ENCODE peak calls at places on chromosomes 4 and X, in eight cellular contexts. J, V, K, C, F, O, U and D are unnamed samples.

GRCh38 chrX:66815227-66815626 is 176.3 kb upstream of the EDA2R start:
- DNase-seq in O (no peak), C (no peak), F (no peak), U (no peak), J (no peak), K (no peak), V (no peak), D (no peak)

GRCh38 chr4:156475322-156475721 is 496.3 kb downstream of the PDGFC start:
- DNase-seq in C (no peak), F (no peak), O (peak; percentile 20), J (no peak), U (peak; percentile 21), K (peak; percentile 67), V (peak; percentile 49), D (no peak)

GRCh38 chr4:102665527-102665926 is 95.2 kb downstream of the MANBA start:
- DNase-seq in C (no peak), K (no peak), F (no peak), O (peak; percentile 47), J (no peak), U (no peak), V (no peak), D (no peak)

GRCh38 chr4:168059251-168059650 is 33.1 kb upstream of the ANXA10 start:
- DNase-seq in U (no peak), J (no peak), O (no peak), F (peak; percentile 33), V (no peak), C (no peak), K (no peak), D (no peak)

GRCh38 chr4:95293014-95293413 is 255.8 kb downstream of the UNC5C start:
- DNase-seq in K (no peak), F (no peak), J (no peak), V (no peak), C (no peak), O (no peak), U (no peak), D (no peak)

GRCh38 chr4:59848457-59848856 is 1351.7 kb upstream of the ADGRL3 start:
- DNase-seq in F (no peak), C (no peak), O (no peak), V (no peak), J (no peak), K (no peak), U (no peak), D (no peak)

GRCh38 chr4:67549123-67549522 is 3.8 kb upstream of the CENPC start:
- DNase-seq in V (no peak), K (peak; percentile 2), O (peak; percentile 47), F (no peak), C (no peak), U (peak; percentile 67), J (no peak), D (no peak)

GRCh38 chr4:26127851-26128337 is 192.9 kb upstream of the RBPJ start:
- DNase-seq in U (no peak), F (no peak), C (no peak), K (no peak), V (no peak), J (no peak), O (no peak), D (no peak)

GRCh38 chrX:109732319-109732779 is 708 bp downstream of the ACSL4 start:
- DNase-seq in F (no peak), V (peak; percentile 23), K (peak; percentile 13), U (peak; percentile 33), O (peak; percentile 18), J (no peak), C (peak; percentile 43), D (no peak)

GRCh38 chr4:15001825-15002658 is at the start of gene CPEB2:
- DNase-seq in K (peak; percentile 78), V (peak; percentile 97), O (peak; percentile 80), J (peak; percentile 82), C (peak; percentile 92), U (peak; percentile 98), F (peak; percentile 92), D (no peak)

GRCh38 chrX:119753639-119754257 is 4.6 kb upstream of the SOWAHD start:
- DNase-seq in C (peak; percentile 75), K (no peak), V (peak; percentile 59), O (peak; percentile 23), U (peak; percentile 77), F (no peak), J (no peak), D (peak; percentile 28)

GRCh38 chrX:98296129-98296528 is 1412.4 kb downstream of the RPA4 start:
- DNase-seq in U (no peak), V (no peak), F (no peak), K (no peak), O (no peak), J (no peak), C (no peak), D (no peak)

GRCh38 chr4:173420324-173420752 is 21.4 kb upstream of the SCRG1 start:
- DNase-seq in C (no peak), K (peak; percentile 24), F (no peak), U (peak; percentile 21), J (no peak), O (peak; percentile 57), V (peak; percentile 13), D (no peak)

GRCh38 chrX:38856670-38857069 is 55.4 kb downstream of the MID1IP1 start:
- DNase-seq in V (no peak), J (no peak), O (no peak), F (no peak), C (no peak), U (no peak), K (no peak), D (no peak)

GRCh38 chr4:20391224-20391623 is 139.5 kb downstream of the SLIT2 start:
- DNase-seq in V (no peak), U (no peak), J (no peak), O (peak; percentile 64), C (no peak), K (no peak), F (no peak), D (no peak)

GRCh38 chrX:54246866-54247265 is 63.8 kb upstream of the FAM120C start:
- DNase-seq in F (no peak), C (no peak), O (no peak), U (no peak), K (no peak), J (no peak), V (no peak), D (no peak)

GRCh38 chr4:151324449-151325319 is 721 bp downstream of the SH3D19 start:
- DNase-seq in O (no peak), J (no peak), U (no peak), V (peak; percentile 77), F (peak; percentile 47), K (peak; percentile 74), C (no peak), D (no peak)

GRCh38 chr4:7506119-7506518 is 71.4 kb upstream of the PSAPL1 start:
- DNase-seq in K (no peak), O (no peak), U (no peak), C (no peak), J (no peak), F (no peak), V (no peak), D (no peak)

GRCh38 chr4:167622481-167623240 is 388.4 kb upstream of the SPOCK3 start:
- DNase-seq in O (peak; percentile 1), F (no peak), U (peak; percentile 68), K (peak; percentile 67), J (no peak), C (no peak), V (peak; percentile 17), D (no peak)

GRCh38 chr4:117327491-117327890 is 242.1 kb upstream of the TRAM1L1 start:
- DNase-seq in F (no peak), K (peak; percentile 5), O (no peak), V (no peak), J (no peak), U (no peak), C (no peak), D (no peak)

GRCh38 chr4:32440391-32440790 is 1720.2 kb downstream of the PCDH7 start:
- DNase-seq in J (no peak), C (no peak), F (no peak), U (no peak), O (no peak), K (no peak), V (peak; percentile 71), D (no peak)

GRCh38 chrX:154840856-154841255 is 6.4 kb upstream of the SMIM9 start:
- DNase-seq in J (no peak), U (peak; percentile 55), F (no peak), O (peak; percentile 72), V (peak; percentile 28), K (peak; percentile 45), C (no peak), D (no peak)

GRCh38 chr4:170428929-170429328 is 339.2 kb upstream of the AADAT start:
- DNase-seq in J (no peak), V (no peak), O (no peak), F (no peak), K (no peak), U (no peak), C (no peak), D (no peak)

GRCh38 chrX:34764842-34765241 is 107.8 kb upstream of the TMEM47 start:
- DNase-seq in U (no peak), K (no peak), O (no peak), J (no peak), F (no peak), V (no peak), C (no peak), D (no peak)